ENCODE peak calls at places on chromosomes 13 and 19, in five cellular contexts. W, U, B, A and I are unnamed samples. For H3K4me1, the result is how much of the 10 kb centered on the place peaks cover.

GRCh38 chr19:46404884-46405658 is 8.3 kb downstream of the CCDC8 start:
- DNase-seq in A (no peak), W (no peak), U (no peak), B (peak), I (peak)

GRCh38 chr19:4575978-4576933 is 16.8 kb upstream of the SEMA6B start:
- DNase-seq in U (no peak), A (peak), W (peak), B (peak), I (peak)

GRCh38 chr19:55273978-55274707 is 5.8 kb downstream of the HSPBP1 start:
- DNase-seq in B (peak), W (no peak), U (no peak), A (no peak), I (no peak)

GRCh38 chr19:40533508-40533907 is 43.2 kb upstream of the SHKBP1 start:
- DNase-seq in B (no peak), W (no peak), A (no peak), U (no peak), I (no peak)

GRCh38 chr13:100478107-100478809 is 110.3 kb downstream of the GGACT start:
- DNase-seq in W (no peak), B (no peak), A (no peak), U (no peak), I (no peak)

GRCh38 chr19:44587863-44588752 is 25.3 kb upstream of the IGSF23 start:
- DNase-seq in B (no peak), A (no peak), W (no peak), U (no peak), I (no peak)

GRCh38 chr19:39405930-39406655 is 554 bp upstream of the ZFP36 start:
- DNase-seq in W (no peak), B (peak), A (no peak), U (no peak), I (peak)

GRCh38 chr13:44243198-44243852 is 130.3 kb upstream of the SERP2 start:
- DNase-seq in B (peak), U (peak), A (peak), W (no peak), I (no peak)

GRCh38 chr19:19627716-19628498 is at the start of gene LPAR2:
- DNase-seq in B (peak), W (peak), A (peak), U (no peak), I (peak)

GRCh38 chr13:39965309-39965708 is 309.8 kb downstream of the COG6 start:
- DNase-seq in W (no peak), A (no peak), B (no peak), U (no peak), I (no peak)

GRCh38 chr19:38711726-38712153 is 32.5 kb downstream of the CAPN12 start:
- DNase-seq in B (no peak), W (peak), A (peak), U (no peak), I (no peak)

GRCh38 chr19:13163609-13164364 is 13.6 kb downstream of the IER2 start:
- DNase-seq in W (peak), U (no peak), A (peak), B (peak), I (peak)

GRCh38 chr19:55500368-55500952 is 12.2 kb downstream of the SSC5D start:
- DNase-seq in U (no peak), W (no peak), A (no peak), B (no peak), I (peak)

GRCh38 chr19:17041994-17042393 is 15.4 kb upstream of the CPAMD8 start:
- DNase-seq in B (no peak), W (no peak), U (no peak), A (peak), I (peak)

GRCh38 chr19:45598267-45599011 is 3.6 kb downstream of the GPR4 start:
- DNase-seq in W (no peak), U (no peak), B (peak), A (peak), I (no peak)

GRCh38 chr19:51742736-51743288 is 8.9 kb downstream of the FPR1 start:
- DNase-seq in W (no peak), U (no peak), A (no peak), B (no peak), I (no peak)

GRCh38 chr13:83980322-83980721 is 98.0 kb upstream of the SLITRK1 start:
- DNase-seq in A (no peak), U (no peak), W (no peak), B (no peak), I (no peak)

GRCh38 chr13:88937381-88937780 is 1266.2 kb downstream of the SLITRK5 start:
- DNase-seq in W (no peak), U (no peak), A (no peak), B (no peak), I (no peak)

GRCh38 chr13:30222253-30222652 is 85.1 kb downstream of the KATNAL1 start:
- DNase-seq in U (no peak), W (no peak), B (peak), A (no peak), I (no peak)

GRCh38 chr13:104315606-104316005 is 1249.4 kb upstream of the SLC10A2 start:
- DNase-seq in A (no peak), B (no peak), W (no peak), U (no peak), I (no peak)

GRCh38 chr13:40158218-40158617 is 502.8 kb downstream of the COG6 start:
- DNase-seq in A (no peak), B (no peak), U (no peak), W (no peak), I (no peak)

GRCh38 chr19:16373989-16374388 is 49.4 kb downstream of the KLF2 start:
- DNase-seq in B (no peak), U (no peak), A (no peak), W (no peak), I (no peak)

GRCh38 chr19:48726573-48726972 is 7.0 kb upstream of the MAMSTR start:
- DNase-seq in U (no peak), B (peak), A (no peak), W (no peak), I (peak)

GRCh38 chr19:35154535-35155406 is at the start of gene FXYD5:
- DNase-seq in W (peak), B (peak), A (peak), U (no peak), I (peak)

GRCh38 chr13:30551194-30551593 is 66.5 kb upstream of the USPL1 start:
- DNase-seq in W (no peak), A (no peak), B (peak), U (no peak), I (no peak)

GRCh38 chr19:47187023-47187655 is 43.9 kb downstream of the BBC3 start:
- DNase-seq in W (no peak), B (no peak), U (no peak), A (no peak), I (no peak)

GRCh38 chr13:20271441-20271840 is 39.3 kb upstream of the GJB6 start:
- DNase-seq in B (no peak), U (no peak), W (no peak), A (no peak), I (no peak)

GRCh38 chr13:36193151-36193855 is 21.1 kb downstream of the SOHLH2 start:
- DNase-seq in A (no peak), U (no peak), W (no peak), B (no peak), I (no peak)

GRCh38 chr19:5667751-5668271 is 12.5 kb downstream of the MICOS13 start:
- DNase-seq in A (no peak), U (peak), B (no peak), W (no peak), I (no peak)

GRCh38 chr19:55341191-55342043 is 1.7 kb downstream of the KMT5C start:
- DNase-seq in U (no peak), B (peak), A (peak), W (peak), I (peak)

GRCh38 chr19:7831452-7831851 is 1.4 kb downstream of the EVI5L start:
- DNase-seq in U (peak), B (peak), A (no peak), W (no peak), I (no peak)

GRCh38 chr13:46983881-46984280 is 87.0 kb upstream of the HTR2A start:
- DNase-seq in W (no peak), U (no peak), B (peak), A (no peak), I (no peak)

GRCh38 chr13:60590775-60591174 is 193.8 kb downstream of the TDRD3 start:
- DNase-seq in B (no peak), A (no peak), W (no peak), U (no peak), I (no peak)

GRCh38 chr19:17334414-17335409 is at the start of gene ANO8:
- DNase-seq in A (peak), B (peak), W (peak), U (peak), I (peak)

GRCh38 chr19:4094291-4094690 is 27.6 kb upstream of the ZBTB7A start:
- DNase-seq in B (no peak), W (no peak), A (peak), U (no peak), I (no peak)

GRCh38 chr19:12833418-12833746 is 997 bp downstream of the RTBDN start:
- DNase-seq in B (no peak), W (no peak), U (no peak), A (no peak), I (no peak)

GRCh38 chr19:13986348-13986904 is 19.7 kb downstream of the RFX1 start:
- DNase-seq in U (peak), A (peak), B (peak), W (peak), I (peak)

GRCh38 chr19:53942001-53942786 is 20.5 kb upstream of the CACNG8 start:
- DNase-seq in U (peak), W (no peak), B (no peak), A (no peak), I (no peak)

GRCh38 chr13:68708336-68708908 is 1399.2 kb upstream of the ATXN8OS start:
- DNase-seq in A (no peak), B (no peak), U (no peak), W (no peak), I (peak)

GRCh38 chr19:1858412-1859081 is 4.8 kb downstream of the KLF16 start:
- DNase-seq in W (no peak), B (no peak), U (no peak), A (no peak), I (no peak)
- H3K4me3 ChIP-seq in W (no peak), B (peak), U (peak), A (no peak), I (no peak)

DNA sequence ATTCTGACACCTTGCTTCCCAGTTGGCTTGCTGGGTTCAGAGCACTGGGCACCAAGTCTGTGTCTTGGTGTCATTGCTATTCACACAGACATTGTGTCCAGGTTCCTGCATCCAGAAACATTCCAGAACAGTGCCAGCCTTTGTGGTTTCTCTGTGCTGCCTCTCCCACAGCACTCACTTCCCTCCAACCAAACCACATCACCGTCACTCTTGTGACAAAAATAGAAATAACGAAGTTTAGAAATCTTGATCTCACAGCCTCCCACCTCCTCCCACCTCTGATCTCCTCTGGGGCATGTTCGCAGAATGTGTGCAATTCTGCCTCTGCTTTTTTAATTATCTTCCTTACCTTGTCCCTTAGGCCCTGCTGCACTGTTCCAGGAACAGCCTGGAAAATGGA is 8.8 kb upstream of the SERPINE3 start:
- DNase-seq in A (no peak), U (no peak), B (no peak), W (no peak), I (no peak)
- H3K27ac ChIP-seq in A (no peak), U (no peak), B (no peak), W (no peak), I (no peak)

GRCh38 chr13:95185851-95186250 is 115.4 kb downstream of the ABCC4 start:
- DNase-seq in W (no peak), A (no peak), U (no peak), B (no peak), I (no peak)
- H3K4me1 ChIP-seq in W (under half), A (under half), U (under half), B (under half), I (under half)

DNA sequence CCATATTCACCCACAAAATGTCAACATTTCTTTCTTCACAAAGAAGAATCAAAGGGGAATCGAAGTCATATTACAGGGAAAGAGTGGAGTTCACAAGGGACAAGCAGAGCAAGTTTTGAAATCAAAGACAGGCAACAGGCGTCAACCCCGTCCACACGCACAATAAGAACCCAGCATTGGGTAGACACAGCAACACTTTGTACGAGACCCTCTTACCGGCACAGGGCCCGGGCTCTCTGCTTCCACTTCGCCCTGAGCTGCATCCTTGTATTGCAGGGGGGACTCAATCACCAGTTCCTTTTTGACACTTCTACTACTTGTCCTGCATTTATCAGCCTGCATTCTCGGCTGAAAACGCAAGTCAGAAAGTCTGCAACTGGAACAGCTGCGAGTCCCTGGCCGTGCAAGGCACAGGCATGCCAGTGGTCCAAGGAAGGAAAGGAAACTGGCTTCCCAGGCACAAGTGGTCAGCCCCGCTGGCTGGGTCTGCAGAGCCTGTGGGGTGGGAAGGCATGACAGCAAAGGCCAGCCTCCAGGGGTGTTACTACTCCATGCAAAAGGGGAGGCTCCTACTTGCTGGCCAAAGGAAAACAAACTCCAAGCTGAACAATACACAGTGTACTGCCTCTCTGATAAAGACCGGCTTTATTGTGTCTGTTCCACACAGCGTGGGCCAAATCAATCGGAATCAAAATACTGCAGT is at the start of gene DOCK9:
- DNase-seq in B (no peak), A (peak), W (peak), U (no peak), I (peak)
- H3K4me3 ChIP-seq in B (no peak), A (peak), W (peak), U (no peak), I (peak)

DNA sequence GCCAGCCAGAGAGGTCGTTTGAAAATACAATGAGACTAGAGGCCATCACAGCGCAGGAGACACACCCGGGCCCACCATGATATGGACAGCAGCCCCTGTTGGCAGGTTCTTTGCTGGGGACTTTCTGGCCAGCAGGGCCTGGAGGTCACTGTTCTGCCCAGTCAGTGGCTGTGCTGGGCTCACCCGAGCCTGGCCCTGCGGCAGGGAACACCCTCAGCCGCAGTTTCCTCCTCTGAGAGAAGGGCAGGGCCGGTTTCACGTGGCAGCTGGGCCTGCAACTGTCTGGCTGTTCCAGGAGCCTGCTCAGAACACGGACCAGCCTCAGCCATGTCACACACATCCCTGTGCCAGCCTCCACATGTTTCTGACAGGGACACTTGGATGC is 39.4 kb downstream of the ADPRHL1 start:
- DNase-seq in U (no peak), B (no peak), A (peak), W (no peak), I (no peak)
- H3K27ac ChIP-seq in U (no peak), B (no peak), A (peak), W (no peak), I (peak)

GRCh38 chr19:3055741-3056453 is 6.4 kb downstream of the TLE5 start:
- DNase-seq in U (no peak), B (no peak), W (peak), A (no peak), I (peak)
- H3K4me1 ChIP-seq in U (under half), B (under half), W (under half), A (half or more), I (under half)

GRCh38 chr13:37869506-37869755 is 141 bp downstream of the TRPC4 start:
- DNase-seq in B (no peak), U (no peak), W (no peak), A (no peak), I (no peak)
- H3K4me3 ChIP-seq in B (no peak), U (peak), W (peak), A (peak), I (peak)

GRCh38 chr13:42553098-42554046 is 20.6 kb upstream of the TNFSF11 start:
- DNase-seq in W (no peak), U (no peak), B (no peak), A (no peak), I (no peak)
- H3K27ac ChIP-seq in W (no peak), U (no peak), B (no peak), A (no peak), I (no peak)

GRCh38 chr19:11168568-11168967 is 13.0 kb upstream of the SPC24 start:
- DNase-seq in B (no peak), A (no peak), U (no peak), W (no peak), I (no peak)

GRCh38 chr19:11164278-11164677 is 8.7 kb upstream of the SPC24 start:
- DNase-seq in W (no peak), B (no peak), A (no peak), U (no peak), I (no peak)

GRCh38 chr19:11165486-11166030 is 10.0 kb upstream of the SPC24 start:
- DNase-seq in U (no peak), W (no peak), A (no peak), B (no peak), I (no peak)

GRCh38 chr19:11166281-11167142 is 10.9 kb upstream of the SPC24 start:
- DNase-seq in U (no peak), W (peak), A (peak), B (no peak), I (peak)

DNA sequence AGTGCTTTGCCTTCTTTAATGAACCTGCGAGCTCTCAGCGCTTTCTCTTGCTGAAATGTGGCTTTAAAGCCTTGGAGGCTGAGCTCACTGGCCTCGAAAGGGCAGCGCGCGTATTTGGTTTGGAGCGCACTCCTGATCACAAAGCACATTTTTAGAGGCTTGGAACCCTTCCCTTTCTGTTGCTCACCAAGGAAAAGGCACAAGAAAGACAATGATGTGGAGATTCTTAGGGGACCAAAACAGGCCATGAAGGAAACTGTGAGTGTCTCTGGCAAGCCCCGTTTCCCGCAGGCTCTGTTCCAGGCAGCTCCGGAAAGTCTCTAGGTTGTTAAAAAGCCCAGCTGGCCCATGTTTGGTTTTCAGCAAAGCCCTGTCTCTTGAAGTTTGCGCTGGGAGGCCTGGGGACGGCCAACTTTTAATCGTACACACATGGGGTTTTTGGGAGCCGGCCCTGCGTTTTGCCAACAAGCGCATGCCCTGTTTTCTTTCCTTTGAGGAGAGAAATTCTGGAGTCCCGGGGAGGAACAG is 9.4 kb upstream of the SPC24 start:
- DNase-seq in U (no peak), W (peak), A (peak), B (no peak), I (peak)
- H3K4me1 ChIP-seq in U (under half), W (under half), A (under half), B (under half), I (under half)